ENCODE peak calls at places on chromosome 4, in nine cellular contexts. Q is NCI-H1417; I is left cardiac atrium; H is H1; O is activated naive CD8-positive, alpha-beta T cell treated with anti-CD3 and anti-CD28 coated beads, Interleukin-2, amount 50 U/mL, for 24 hours; K is KBM-7; Y is putamen; G is activated CD4-positive, alpha-beta T cell treated with anti-CD3 and anti-CD28 coated beads, Interleukin-2, amount 50 U/mL, for 4 hours; J is caudate nucleus. Z is an unnamed sample.

GRCh38 chr4:59987289-59987688 is 1212.8 kb upstream of the ADGRL3 start:
- DNase-seq in Q (no peak), I (no peak), H (no peak), O (no peak), K (no peak), Y (no peak), G (no peak), J (no peak), Z (no peak)

GRCh38 chr4:24963277-24963676 is 50.4 kb upstream of the CCDC149 start:
- DNase-seq in Q (no peak), I (no peak), H (no peak), O (no peak), K (no peak), Y (no peak), G (no peak), J (no peak), Z (no peak)

GRCh38 chr4:83022724-83023427 is 12.1 kb upstream of the COPS4 start:
- DNase-seq in Q (no peak), I (no peak), H (no peak), O (no peak), K (no peak), Y (no peak), G (no peak), J (no peak), Z (no peak)

GRCh38 chr4:87065016-87065415 is 130.2 kb downstream of the AFF1 start:
- DNase-seq in Q (no peak), I (no peak), H (no peak), O (no peak), K (no peak), Y (no peak), G (no peak), J (no peak), Z (no peak)

GRCh38 chr4:172900880-172901279 is 267.7 kb upstream of the GALNT7 start:
- DNase-seq in Q (no peak), I (no peak), H (no peak), O (no peak), K (no peak), Y (no peak), G (no peak), J (no peak), Z (no peak)

GRCh38 chr4:184163813-184164212 is 53.9 kb downstream of the ENPP6 start:
- DNase-seq in Q (peak; percentile 28), I (peak; percentile 57), H (no peak), O (peak; percentile 23), K (peak; percentile 55), Y (peak; percentile 12), G (no peak), J (no peak), Z (no peak)

GRCh38 chr4:127995776-127996175 is 30.6 kb downstream of the ABHD18 start:
- DNase-seq in Q (no peak), I (no peak), H (no peak), O (no peak), K (no peak), Y (no peak), G (no peak), J (no peak), Z (no peak)

GRCh38 chr4:169383724-169384123 is 113.0 kb upstream of the SH3RF1 start:
- DNase-seq in Q (no peak), I (no peak), H (no peak), O (no peak), K (no peak), Y (no peak), G (no peak), J (no peak), Z (no peak)

GRCh38 chr4:87058272-87059073 is 123.7 kb downstream of the AFF1 start:
- DNase-seq in Q (no peak), I (no peak), H (no peak), O (peak; percentile 46), K (no peak), Y (no peak), G (peak; percentile 54), J (no peak), Z (no peak)

GRCh38 chr4:37268311-37268710 is 23.8 kb downstream of the NWD2 start:
- DNase-seq in Q (no peak), I (no peak), H (no peak), O (no peak), K (no peak), Y (no peak), G (no peak), J (no peak), Z (no peak)

GRCh38 chr4:85153221-85153620 is 186.7 kb upstream of the WDFY3 start:
- DNase-seq in Q (no peak), I (no peak), H (no peak), O (no peak), K (no peak), Y (no peak), G (no peak), J (no peak), Z (no peak)

GRCh38 chr4:65825121-65825520 is 154.8 kb upstream of the EPHA5 start:
- DNase-seq in Q (no peak), I (no peak), H (no peak), O (no peak), K (no peak), Y (no peak), G (no peak), J (no peak), Z (no peak)

GRCh38 chr4:38815879-38816782 is 11.5 kb upstream of the TLR1 start:
- DNase-seq in Q (no peak), I (no peak), H (no peak), O (no peak), K (peak; percentile 90), Y (peak; percentile 58), G (no peak), J (no peak), Z (no peak)

GRCh38 chr4:125125256-125125655 is 189.5 kb upstream of the FAT4 start:
- DNase-seq in Q (no peak), I (no peak), H (no peak), O (no peak), K (no peak), Y (no peak), G (no peak), J (no peak), Z (no peak)

GRCh38 chr4:122003335-122003734 is 51.5 kb upstream of the TRPC3 start:
- DNase-seq in Q (peak; percentile 12), I (no peak), H (peak; percentile 33), O (peak; percentile 27), K (peak; percentile 74), Y (no peak), G (peak; percentile 6), J (no peak), Z (no peak)

GRCh38 chr4:123415977-123416376 is 19.4 kb downstream of the SPRY1 start:
- DNase-seq in Q (no peak), I (no peak), H (no peak), O (peak; percentile 68), K (peak; percentile 78), Y (no peak), G (peak; percentile 43), J (no peak), Z (peak; percentile 29)

GRCh38 chr4:3811621-3812020 is 45.4 kb downstream of the ADRA2C start:
- DNase-seq in Q (no peak), I (peak; percentile 10), H (no peak), O (no peak), K (no peak), Y (no peak), G (no peak), J (no peak), Z (no peak)

GRCh38 chr4:3074846-3075651 is 568 bp downstream of the HTT start:
- DNase-seq in Q (peak; percentile 68), I (peak; percentile 62), H (peak; percentile 31), O (peak; percentile 58), K (peak; percentile 93), Y (peak; percentile 50), G (peak; percentile 47), J (no peak), Z (peak; percentile 30)

GRCh38 chr4:4627111-4627510 is 85.3 kb upstream of the STX18 start:
- DNase-seq in Q (no peak), I (no peak), H (no peak), O (no peak), K (no peak), Y (no peak), G (no peak), J (no peak), Z (no peak)

GRCh38 chr4:57094482-57095223 is 15.5 kb downstream of the IGFBP7 start:
- DNase-seq in Q (no peak), I (no peak), H (no peak), O (no peak), K (no peak), Y (no peak), G (no peak), J (no peak), Z (no peak)

GRCh38 chr4:24197891-24198290 is 308.0 kb upstream of the PPARGC1A start:
- DNase-seq in Q (no peak), I (no peak), H (no peak), O (no peak), K (no peak), Y (no peak), G (no peak), J (no peak), Z (no peak)

GRCh38 chr4:8202108-8202507 is 3.0 kb downstream of the SH3TC1 start:
- DNase-seq in Q (no peak), I (no peak), H (no peak), O (no peak), K (no peak), Y (no peak), G (no peak), J (no peak), Z (no peak)

GRCh38 chr4:96326846-96327245 is 487.0 kb downstream of the PDHA2 start:
- DNase-seq in Q (no peak), I (no peak), H (no peak), O (no peak), K (no peak), Y (no peak), G (no peak), J (no peak), Z (no peak)

GRCh38 chr4:167614866-167615265 is 380.6 kb upstream of the SPOCK3 start:
- DNase-seq in Q (no peak), I (no peak), H (no peak), O (no peak), K (no peak), Y (no peak), G (no peak), J (no peak), Z (no peak)

GRCh38 chr4:75895744-75896314 is 6.4 kb downstream of the PPEF2 start:
- DNase-seq in Q (peak; percentile 15), I (no peak), H (no peak), O (no peak), K (peak; percentile 76), Y (no peak), G (no peak), J (no peak), Z (no peak)

GRCh38 chr4:26020896-26021295 is 106.9 kb downstream of the SMIM20 start:
- DNase-seq in Q (no peak), I (no peak), H (no peak), O (no peak), K (no peak), Y (no peak), G (no peak), J (no peak), Z (peak; percentile 44)

GRCh38 chr4:40427138-40427537 is 92.0 kb downstream of the CHRNA9 start:
- DNase-seq in Q (no peak), I (no peak), H (no peak), O (no peak), K (peak; percentile 73), Y (peak; percentile 21), G (no peak), J (no peak), Z (no peak)

GRCh38 chr4:125140966-125141495 is 173.7 kb upstream of the FAT4 start:
- DNase-seq in Q (no peak), I (no peak), H (no peak), O (no peak), K (no peak), Y (no peak), G (no peak), J (no peak), Z (no peak)

GRCh38 chr4:155854597-155855226 is 11.4 kb downstream of the ASIC5 start:
- DNase-seq in Q (no peak), I (no peak), H (no peak), O (no peak), K (no peak), Y (no peak), G (no peak), J (no peak), Z (no peak)

GRCh38 chr4:85498068-85498733 is 23.3 kb downstream of the ARHGAP24 start:
- DNase-seq in Q (no peak), I (peak; percentile 56), H (no peak), O (no peak), K (peak; percentile 43), Y (no peak), G (no peak), J (no peak), Z (no peak)

GRCh38 chr4:8905236-8905772 is 33.7 kb upstream of the HMX1 start:
- DNase-seq in Q (no peak), I (peak; percentile 1), H (no peak), O (no peak), K (no peak), Y (no peak), G (no peak), J (no peak), Z (no peak)

Z was measured in pulmonary artery endothelial cell.